ENCODE peak calls at places on chromosome 11, in seven cellular contexts. R, G, M, N, B, O and F are unnamed samples.

GRCh38 chr11:10809373-10810199 is 860 bp upstream of the EIF4G2 start:
- DNase-seq in M (peak; percentile 31), G (no peak), N (no peak), B (peak; percentile 55), R (peak; percentile 29), O (no peak), F (peak; percentile 72)

GRCh38 chr11:32090774-32091370 is at the start of gene RCN1:
- DNase-seq in G (no peak), M (peak; percentile 76), R (peak; percentile 21), B (peak; percentile 58), O (no peak), N (no peak), F (peak; percentile 91)

GRCh38 chr11:105609832-105610781 is at the start of gene GRIA4:
- DNase-seq in M (peak; percentile 46), B (no peak), N (no peak), O (no peak), R (no peak), G (no peak), F (peak; percentile 64)

GRCh38 chr11:13135385-13136271 is 126.5 kb downstream of the RASSF10 start:
- DNase-seq in B (no peak), O (peak; percentile 82), R (no peak), N (no peak), G (no peak), M (peak; percentile 18), F (peak; percentile 55)

GRCh38 chr11:26477406-26477805 is 94.7 kb downstream of the MUC15 start:
- DNase-seq in O (no peak), G (no peak), M (no peak), N (no peak), B (no peak), R (no peak), F (no peak)

GRCh38 chr11:115808351-115808940 is 304.2 kb upstream of the CADM1 start:
- DNase-seq in N (no peak), M (no peak), O (no peak), R (no peak), B (no peak), G (no peak), F (no peak)

GRCh38 chr11:134155946-134156865 is 67.6 kb downstream of the NCAPD3 start:
- DNase-seq in O (no peak), M (no peak), G (no peak), R (no peak), N (no peak), B (no peak), F (no peak)

GRCh38 chr11:10669258-10670033 is 24.1 kb downstream of the IRAG1 start:
- DNase-seq in B (no peak), M (no peak), O (peak; percentile 80), N (no peak), R (no peak), G (no peak), F (no peak)

GRCh38 chr11:91219501-91219900 is 996.7 kb upstream of the CHORDC1 start:
- DNase-seq in G (no peak), N (no peak), R (no peak), B (no peak), O (no peak), M (no peak), F (no peak)

GRCh38 chr11:12244156-12244555 is 133.2 kb upstream of the PARVA start:
- DNase-seq in R (no peak), M (no peak), G (no peak), N (no peak), O (no peak), B (no peak), F (no peak)

GRCh38 chr11:69385832-69386415 is 92.0 kb downstream of the MYEOV start:
- DNase-seq in G (no peak), R (no peak), B (no peak), O (no peak), M (no peak), N (no peak), F (no peak)

GRCh38 chr11:83978942-83979341 is 692.8 kb upstream of the CCDC90B start:
- DNase-seq in O (no peak), R (no peak), B (no peak), G (no peak), N (no peak), M (no peak), F (no peak)

GRCh38 chr11:74341926-74342325 is 30.5 kb upstream of the P4HA3 start:
- DNase-seq in G (no peak), B (no peak), N (no peak), O (no peak), M (no peak), R (no peak), F (no peak)

GRCh38 chr11:29937526-29937925 is 79.3 kb downstream of the KCNA4 start:
- DNase-seq in B (no peak), R (no peak), M (no peak), G (no peak), N (no peak), O (no peak), F (no peak)

GRCh38 chr11:130728185-130729160 is 187.8 kb downstream of the SNX19 start:
- DNase-seq in R (no peak), G (no peak), B (no peak), N (no peak), M (no peak), O (no peak), F (no peak)

GRCh38 chr11:130602700-130603584 is 154.5 kb downstream of the ADAMTS15 start:
- DNase-seq in N (no peak), O (no peak), R (no peak), M (no peak), G (no peak), B (no peak), F (no peak)

GRCh38 chr11:95147364-95147905 is 57.8 kb downstream of the ENDOD1 start:
- DNase-seq in G (no peak), O (no peak), R (no peak), B (no peak), M (peak; percentile 13), N (peak; percentile 86), F (no peak)

GRCh38 chr11:120565436-120566155 is 54.0 kb downstream of the GRIK4 start:
- DNase-seq in R (no peak), N (no peak), O (no peak), B (no peak), M (no peak), G (no peak), F (no peak)